ENCODE peak calls at places on chromosomes 2 and 18, in five cellular contexts. One of them, this sample, is unnamed.

GRCh38 chr18:25192065-25192464 is 159.9 kb downstream of the ZNF521 start:
- DNase-seq in GM12878: peak
- DNase-seq in HCT116: no peak
- DNase-seq in K562: no peak
- DNase-seq in HepG2: no peak
- DNase-seq in this sample: no peak

GRCh38 chr2:131034122-131035051 is 58.9 kb downstream of the FAM168B start:
- DNase-seq in GM12878: no peak
- DNase-seq in HepG2: no peak
- DNase-seq in HCT116: no peak
- DNase-seq in K562: no peak
- DNase-seq in this sample: peak

GRCh38 chr2:162090109-162090508 is 16.1 kb upstream of the DPP4 start:
- DNase-seq in K562: no peak
- DNase-seq in HCT116: no peak
- DNase-seq in GM12878: no peak
- DNase-seq in HepG2: no peak
- DNase-seq in this sample: no peak

GRCh38 chr18:2325308-2325849 is 245.9 kb downstream of the METTL4 start:
- DNase-seq in K562: peak
- DNase-seq in HepG2: no peak
- DNase-seq in GM12878: no peak
- DNase-seq in HCT116: no peak
- DNase-seq in this sample: no peak

GRCh38 chr2:102025016-102025491 is 33.3 kb downstream of the IL1R2 start:
- DNase-seq in HCT116: no peak
- DNase-seq in GM12878: peak
- DNase-seq in HepG2: peak
- DNase-seq in K562: no peak
- DNase-seq in this sample: no peak

GRCh38 chr2:236979664-236980063 is 106.0 kb upstream of the COPS8 start:
- DNase-seq in GM12878: no peak
- DNase-seq in HepG2: peak
- DNase-seq in K562: no peak
- DNase-seq in HCT116: no peak
- DNase-seq in this sample: no peak

GRCh38 chr2:173572848-173573247 is 218.2 kb downstream of the CDCA7 start:
- DNase-seq in GM12878: no peak
- DNase-seq in K562: no peak
- DNase-seq in HCT116: no peak
- DNase-seq in HepG2: no peak
- DNase-seq in this sample: no peak

GRCh38 chr2:226694142-226694541 is 105.5 kb downstream of the IRS1 start:
- DNase-seq in GM12878: no peak
- DNase-seq in HCT116: no peak
- DNase-seq in K562: no peak
- DNase-seq in HepG2: no peak
- DNase-seq in this sample: no peak

GRCh38 chr2:143900006-143900405 is 619.9 kb downstream of the ZEB2 start:
- DNase-seq in HepG2: no peak
- DNase-seq in HCT116: no peak
- DNase-seq in K562: no peak
- DNase-seq in GM12878: no peak
- DNase-seq in this sample: no peak

GRCh38 chr18:43080671-43081070 is 34.8 kb downstream of the RIT2 start:
- DNase-seq in HepG2: no peak
- DNase-seq in HCT116: no peak
- DNase-seq in K562: no peak
- DNase-seq in GM12878: no peak
- DNase-seq in this sample: no peak

GRCh38 chr2:10007921-10008808 is 35.2 kb upstream of the KLF11 start:
- DNase-seq in HepG2: peak
- DNase-seq in GM12878: no peak
- DNase-seq in HCT116: no peak
- DNase-seq in K562: no peak
- DNase-seq in this sample: no peak

GRCh38 chr2:86017901-86018896 is 87.5 kb downstream of the POLR1A start:
- DNase-seq in HepG2: no peak
- DNase-seq in HCT116: no peak
- DNase-seq in GM12878: no peak
- DNase-seq in K562: no peak
- DNase-seq in this sample: no peak

GRCh38 chr2:102094917-102095316 is 47.6 kb upstream of the IL1R1 start:
- DNase-seq in HepG2: peak
- DNase-seq in K562: no peak
- DNase-seq in GM12878: no peak
- DNase-seq in HCT116: peak
- DNase-seq in this sample: no peak

GRCh38 chr2:23700627-23701026 is 226.3 kb downstream of the ATAD2B start:
- DNase-seq in GM12878: no peak
- DNase-seq in K562: no peak
- DNase-seq in HepG2: no peak
- DNase-seq in HCT116: no peak
- DNase-seq in this sample: peak

GRCh38 chr18:25099838-25100393 is 252.1 kb downstream of the ZNF521 start:
- DNase-seq in HCT116: no peak
- DNase-seq in K562: no peak
- DNase-seq in HepG2: no peak
- DNase-seq in GM12878: no peak
- DNase-seq in this sample: no peak

GRCh38 chr18:49745051-49746014 is 68.0 kb downstream of the ACAA2 start:
- DNase-seq in HCT116: no peak
- DNase-seq in K562: no peak
- DNase-seq in HepG2: no peak
- DNase-seq in GM12878: no peak
- DNase-seq in this sample: no peak

GRCh38 chr2:9697904-9698303 is 67.1 kb upstream of the YWHAQ start:
- DNase-seq in GM12878: no peak
- DNase-seq in HepG2: no peak
- DNase-seq in HCT116: no peak
- DNase-seq in K562: no peak
- DNase-seq in this sample: no peak

GRCh38 chr18:7321831-7322230 is 90.9 kb downstream of the LRRC30 start:
- DNase-seq in GM12878: no peak
- DNase-seq in HCT116: no peak
- DNase-seq in HepG2: no peak
- DNase-seq in K562: no peak
- DNase-seq in this sample: no peak

GRCh38 chr18:8948471-8949149 is 153.9 kb upstream of the NDUFV2 start:
- DNase-seq in K562: no peak
- DNase-seq in GM12878: no peak
- DNase-seq in HCT116: no peak
- DNase-seq in HepG2: no peak
- DNase-seq in this sample: no peak

GRCh38 chr2:404581-404980 is 116.7 kb upstream of the ALKAL2 start:
- DNase-seq in HCT116: no peak
- DNase-seq in K562: no peak
- DNase-seq in GM12878: no peak
- DNase-seq in HepG2: no peak
- DNase-seq in this sample: no peak
- TF ChIP-seq ZBTB33 in HCT116: no peak
- TF ChIP-seq ZBTB33 in K562: no peak
- TF ChIP-seq ZBTB33 in GM12878: no peak
- TF ChIP-seq ZBTB33 in HepG2: no peak
- TF ChIP-seq ZBTB33 in this sample: no peak

GRCh38 chr2:20624156-20624883 is 26.6 kb downstream of the HS1BP3 start:
- DNase-seq in HepG2: no peak
- DNase-seq in GM12878: no peak
- DNase-seq in HCT116: no peak
- DNase-seq in K562: no peak
- DNase-seq in this sample: no peak
- TF ChIP-seq ZBTB33 in HepG2: no peak
- TF ChIP-seq ZBTB33 in GM12878: no peak
- TF ChIP-seq ZBTB33 in HCT116: no peak
- TF ChIP-seq ZBTB33 in K562: no peak
- TF ChIP-seq ZBTB33 in this sample: no peak

DNA sequence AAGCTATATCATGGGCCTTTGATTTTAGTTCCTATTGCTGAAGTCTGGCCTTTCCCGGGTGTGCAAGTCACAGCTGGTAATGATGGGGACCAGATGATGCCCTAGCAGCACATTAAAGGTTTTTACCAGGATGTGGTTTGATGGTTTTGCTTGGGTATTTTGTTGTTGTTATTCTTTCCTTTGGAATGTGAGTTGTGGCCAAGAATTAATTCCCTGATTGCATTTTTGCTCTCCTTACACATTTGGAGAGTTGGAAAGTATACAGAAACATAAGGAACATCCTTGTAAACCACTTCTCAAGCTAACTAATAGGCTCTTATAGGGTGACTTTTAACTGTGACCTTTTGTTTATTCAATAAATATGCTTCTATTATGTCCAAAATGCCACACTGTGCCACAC is 154.1 kb upstream of the MMADHC start:
- DNase-seq in GM12878: no peak
- DNase-seq in HepG2: no peak
- DNase-seq in K562: no peak
- DNase-seq in HCT116: no peak
- DNase-seq in this sample: no peak
- TF ChIP-seq ZBTB33 in GM12878: no peak
- TF ChIP-seq ZBTB33 in HepG2: no peak
- TF ChIP-seq ZBTB33 in K562: no peak
- TF ChIP-seq ZBTB33 in HCT116: no peak
- TF ChIP-seq ZBTB33 in this sample: peak

DNA sequence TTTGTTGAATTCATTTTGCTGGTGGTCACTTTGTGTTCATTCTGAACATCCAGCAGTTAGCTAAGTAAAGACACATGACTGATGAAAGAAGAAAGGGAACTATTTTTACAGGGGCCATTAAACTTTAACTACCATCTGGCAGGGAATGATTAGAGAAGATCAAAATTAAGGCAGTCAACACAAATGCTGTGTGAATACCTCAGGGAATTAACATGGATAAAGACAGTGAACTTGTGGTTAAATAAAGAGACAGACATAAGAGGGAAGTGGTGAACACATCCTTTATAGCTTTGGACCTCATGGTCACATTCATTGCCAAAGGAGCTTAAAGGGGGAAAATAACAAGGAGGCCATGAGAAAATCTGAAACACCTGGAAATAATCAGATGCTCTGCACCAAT is 52.6 kb upstream of the ATP5MC3 start:
- DNase-seq in K562: no peak
- DNase-seq in GM12878: no peak
- DNase-seq in HCT116: no peak
- DNase-seq in HepG2: no peak
- DNase-seq in this sample: no peak
- TF ChIP-seq ZBTB33 in K562: no peak
- TF ChIP-seq ZBTB33 in GM12878: no peak
- TF ChIP-seq ZBTB33 in HCT116: no peak
- TF ChIP-seq ZBTB33 in HepG2: no peak
- TF ChIP-seq ZBTB33 in this sample: no peak

GRCh38 chr18:52242711-52243110 is 97.3 kb upstream of the DCC start:
- DNase-seq in HepG2: no peak
- DNase-seq in K562: no peak
- DNase-seq in HCT116: no peak
- DNase-seq in GM12878: no peak
- DNase-seq in this sample: no peak
- TF ChIP-seq ZBTB33 in HepG2: no peak
- TF ChIP-seq ZBTB33 in K562: no peak
- TF ChIP-seq ZBTB33 in HCT116: no peak
- TF ChIP-seq ZBTB33 in GM12878: no peak
- TF ChIP-seq ZBTB33 in this sample: no peak

DNA sequence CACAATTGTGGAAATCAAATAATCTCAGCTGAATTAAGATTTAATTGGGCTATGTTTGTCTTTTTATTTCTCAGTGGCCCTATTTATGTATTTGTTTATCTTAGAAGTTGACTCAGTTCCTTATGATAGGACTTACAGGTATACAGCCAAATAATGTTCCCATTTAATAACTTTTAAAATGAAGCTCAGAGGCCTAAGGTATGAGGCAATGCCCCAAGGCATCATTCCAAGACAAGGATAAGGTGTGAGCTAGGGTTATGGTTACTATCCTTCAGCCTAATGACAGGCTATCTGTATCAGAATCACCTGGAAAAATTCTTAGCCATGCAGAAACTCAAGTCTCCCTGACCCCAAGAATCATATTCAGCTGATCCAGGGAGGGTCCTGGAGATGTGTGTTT is 7.4 kb upstream of the NRBP1 start:
- DNase-seq in HepG2: no peak
- DNase-seq in GM12878: no peak
- DNase-seq in K562: no peak
- DNase-seq in HCT116: no peak
- DNase-seq in this sample: no peak
- TF ChIP-seq ZBTB33 in HepG2: no peak
- TF ChIP-seq ZBTB33 in GM12878: no peak
- TF ChIP-seq ZBTB33 in K562: no peak
- TF ChIP-seq ZBTB33 in HCT116: no peak
- TF ChIP-seq ZBTB33 in this sample: no peak

DNA sequence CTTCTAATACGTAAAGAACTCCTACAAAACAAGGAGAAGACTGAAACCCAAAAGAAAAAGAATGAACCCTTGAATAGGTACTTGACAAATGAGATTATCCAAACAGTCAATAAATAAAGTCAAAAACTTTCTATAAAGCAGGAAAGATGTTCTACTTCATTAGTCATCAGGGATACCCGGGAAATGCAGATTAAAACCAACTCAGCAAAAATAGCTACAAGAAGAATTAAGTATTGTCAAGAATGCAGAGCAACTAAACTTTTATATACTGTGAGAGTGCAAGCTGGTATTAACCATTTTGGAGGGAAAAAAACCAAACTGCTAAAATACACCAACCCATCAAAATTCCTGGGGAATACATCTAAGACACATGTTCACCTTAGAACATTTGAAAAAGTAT is 10.4 kb downstream of the TXNL1 start:
- DNase-seq in K562: no peak
- DNase-seq in HCT116: no peak
- DNase-seq in HepG2: no peak
- DNase-seq in GM12878: no peak
- DNase-seq in this sample: no peak
- TF ChIP-seq ZBTB33 in K562: no peak
- TF ChIP-seq ZBTB33 in HCT116: no peak
- TF ChIP-seq ZBTB33 in HepG2: no peak
- TF ChIP-seq ZBTB33 in GM12878: no peak
- TF ChIP-seq ZBTB33 in this sample: no peak

GRCh38 chr2:200786826-200787225 is 24.9 kb upstream of the BZW1 start:
- DNase-seq in HepG2: no peak
- DNase-seq in HCT116: peak
- DNase-seq in GM12878: no peak
- DNase-seq in K562: no peak
- DNase-seq in this sample: no peak

GRCh38 chr2:200790185-200790584 is 21.5 kb upstream of the BZW1 start:
- DNase-seq in HepG2: no peak
- DNase-seq in K562: no peak
- DNase-seq in HCT116: no peak
- DNase-seq in GM12878: no peak
- DNase-seq in this sample: no peak

GRCh38 chr2:200786423-200786822 is 25.3 kb upstream of the BZW1 start:
- DNase-seq in K562: no peak
- DNase-seq in GM12878: no peak
- DNase-seq in HCT116: no peak
- DNase-seq in HepG2: peak
- DNase-seq in this sample: no peak

GRCh38 chr2:200788129-200788718 is 23.5 kb upstream of the BZW1 start:
- DNase-seq in HepG2: no peak
- DNase-seq in K562: no peak
- DNase-seq in HCT116: no peak
- DNase-seq in GM12878: no peak
- DNase-seq in this sample: no peak

GRCh38 chr2:200787351-200788128 is 24.2 kb upstream of the BZW1 start:
- DNase-seq in K562: no peak
- DNase-seq in GM12878: no peak
- DNase-seq in HCT116: no peak
- DNase-seq in HepG2: no peak
- DNase-seq in this sample: no peak
- TF ChIP-seq ZBTB33 in K562: no peak
- TF ChIP-seq ZBTB33 in GM12878: no peak
- TF ChIP-seq ZBTB33 in HCT116: no peak
- TF ChIP-seq ZBTB33 in HepG2: no peak
- TF ChIP-seq ZBTB33 in this sample: peak